ENCODE peak calls at places on chromosomes 1 and 21, in five cellular contexts. One of them, this sample, is unnamed.

GRCh38 chr1:2932671-2933350 is 88.5 kb upstream of the ACTRT2 start:
- DNase-seq in HepG2: no peak
- DNase-seq in A549: no peak
- DNase-seq in IMR-90: no peak
- DNase-seq in H1: no peak
- DNase-seq in this sample: no peak

GRCh38 chr1:40802078-40803075 is 18.8 kb downstream of the KCNQ4 start:
- DNase-seq in HepG2: peak
- DNase-seq in A549: peak
- DNase-seq in IMR-90: peak
- DNase-seq in H1: peak
- DNase-seq in this sample: peak

GRCh38 chr1:178262101-178262500 is 168.2 kb downstream of the RASAL2 start:
- DNase-seq in HepG2: peak
- DNase-seq in A549: peak
- DNase-seq in IMR-90: peak
- DNase-seq in H1: no peak
- DNase-seq in this sample: no peak

GRCh38 chr1:88250915-88251314 is 433.2 kb upstream of the PKN2 start:
- DNase-seq in HepG2: no peak
- DNase-seq in A549: no peak
- DNase-seq in IMR-90: no peak
- DNase-seq in H1: no peak
- DNase-seq in this sample: no peak

GRCh38 chr1:1374068-1374860 is 743 bp downstream of the AURKAIP1 start:
- DNase-seq in HepG2: no peak
- DNase-seq in A549: no peak
- DNase-seq in IMR-90: no peak
- DNase-seq in H1: no peak
- DNase-seq in this sample: no peak

GRCh38 chr1:185823471-185823870 is 89.3 kb downstream of the HMCN1 start:
- DNase-seq in HepG2: no peak
- DNase-seq in A549: no peak
- DNase-seq in IMR-90: peak
- DNase-seq in H1: no peak
- DNase-seq in this sample: no peak

GRCh38 chr21:42423197-42423675 is 19.5 kb downstream of the UBASH3A start:
- DNase-seq in HepG2: no peak
- DNase-seq in A549: no peak
- DNase-seq in IMR-90: no peak
- DNase-seq in H1: no peak
- DNase-seq in this sample: no peak

GRCh38 chr21:25331286-25331685 is 276.0 kb downstream of the MRPL39 start:
- DNase-seq in HepG2: no peak
- DNase-seq in A549: no peak
- DNase-seq in IMR-90: no peak
- DNase-seq in H1: no peak
- DNase-seq in this sample: no peak

GRCh38 chr1:59328353-59328752 is 31.5 kb downstream of the FGGY start:
- DNase-seq in HepG2: no peak
- DNase-seq in A549: no peak
- DNase-seq in IMR-90: no peak
- DNase-seq in H1: no peak
- DNase-seq in this sample: no peak

GRCh38 chr1:234388094-234388493 is 14.8 kb downstream of the COA6 start:
- DNase-seq in HepG2: no peak
- DNase-seq in A549: no peak
- DNase-seq in IMR-90: no peak
- DNase-seq in H1: no peak
- DNase-seq in this sample: no peak

GRCh38 chr1:233261615-233262168 is 33.8 kb downstream of the PCNX2 start:
- DNase-seq in HepG2: no peak
- DNase-seq in A549: no peak
- DNase-seq in IMR-90: no peak
- DNase-seq in H1: no peak
- DNase-seq in this sample: no peak

GRCh38 chr1:115977481-115978258 is 1.4 kb downstream of the SLC22A15 start:
- DNase-seq in HepG2: peak
- DNase-seq in A549: peak
- DNase-seq in IMR-90: no peak
- DNase-seq in H1: no peak
- DNase-seq in this sample: no peak

GRCh38 chr1:10271090-10271489 is 60.7 kb downstream of the KIF1B start:
- DNase-seq in HepG2: no peak
- DNase-seq in A549: no peak
- DNase-seq in IMR-90: no peak
- DNase-seq in H1: no peak
- DNase-seq in this sample: no peak

GRCh38 chr1:23650344-23650990 is 41.1 kb upstream of the RPL11 start:
- DNase-seq in HepG2: no peak
- DNase-seq in A549: no peak
- DNase-seq in IMR-90: no peak
- DNase-seq in H1: no peak
- DNase-seq in this sample: no peak
- TF ChIP-seq MAFK in HepG2: no peak
- TF ChIP-seq MAFK in A549: no peak
- TF ChIP-seq MAFK in IMR-90: no peak
- TF ChIP-seq MAFK in H1: no peak
- TF ChIP-seq MAFK in this sample: no peak

DNA sequence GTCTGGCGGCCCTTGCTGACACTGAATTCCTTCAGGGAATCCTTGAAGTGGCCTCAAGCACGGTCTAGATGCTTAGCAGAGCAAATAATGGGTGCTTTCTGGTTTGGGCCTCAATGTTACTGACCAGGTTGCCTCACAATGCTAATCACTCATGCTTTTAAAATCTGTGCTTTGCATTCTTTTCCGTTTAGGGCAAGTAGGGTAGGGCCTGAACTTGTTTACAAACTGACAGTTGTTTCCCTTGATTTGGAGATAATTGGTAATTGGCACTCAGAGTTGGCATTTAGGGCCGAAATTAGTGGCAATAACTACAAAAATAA is 1.4 kb downstream of the VPS13D start:
- DNase-seq in HepG2: no peak
- DNase-seq in A549: no peak
- DNase-seq in IMR-90: no peak
- DNase-seq in H1: no peak
- DNase-seq in this sample: no peak
- TF ChIP-seq MAFK in HepG2: no peak
- TF ChIP-seq MAFK in A549: no peak
- TF ChIP-seq MAFK in IMR-90: no peak
- TF ChIP-seq MAFK in H1: no peak
- TF ChIP-seq MAFK in this sample: no peak

GRCh38 chr1:201769072-201769471 is 59.9 kb upstream of the IPO9 start:
- DNase-seq in HepG2: no peak
- DNase-seq in A549: no peak
- DNase-seq in IMR-90: no peak
- DNase-seq in H1: no peak
- DNase-seq in this sample: no peak

GRCh38 chr1:201767339-201767738 is 61.6 kb upstream of the IPO9 start:
- DNase-seq in HepG2: no peak
- DNase-seq in A549: no peak
- DNase-seq in IMR-90: no peak
- DNase-seq in H1: no peak
- DNase-seq in this sample: no peak

GRCh38 chr1:201771466-201771865 is 57.5 kb upstream of the IPO9 start:
- DNase-seq in HepG2: no peak
- DNase-seq in A549: no peak
- DNase-seq in IMR-90: no peak
- DNase-seq in H1: no peak
- DNase-seq in this sample: no peak

GRCh38 chr1:201772178-201772577 is 56.8 kb upstream of the IPO9 start:
- DNase-seq in HepG2: no peak
- DNase-seq in A549: no peak
- DNase-seq in IMR-90: no peak
- DNase-seq in H1: no peak
- DNase-seq in this sample: no peak

DNA sequence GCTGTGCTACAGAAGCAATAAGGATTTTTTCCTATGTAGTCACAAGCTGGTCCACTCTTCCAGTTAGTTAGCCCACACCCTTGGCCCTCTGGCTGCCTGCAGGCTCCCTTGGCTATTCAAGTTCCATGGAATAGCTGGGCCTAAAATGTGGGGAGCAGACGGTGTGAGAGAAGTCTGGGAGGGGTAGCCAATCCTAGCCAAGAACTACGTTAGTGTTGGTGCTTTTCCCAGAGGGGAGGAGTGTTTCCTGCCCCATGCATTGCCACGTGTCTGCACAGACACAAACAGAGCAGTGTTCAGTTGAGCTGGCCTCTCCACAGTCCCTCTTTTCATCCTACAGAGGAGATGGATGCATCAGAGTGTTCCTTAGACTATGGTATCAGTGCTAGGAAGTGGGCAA is 59.0 kb upstream of the IPO9 start:
- DNase-seq in HepG2: no peak
- DNase-seq in A549: no peak
- DNase-seq in IMR-90: peak
- DNase-seq in H1: no peak
- DNase-seq in this sample: no peak
- TF ChIP-seq MAFK in HepG2: no peak
- TF ChIP-seq MAFK in A549: no peak
- TF ChIP-seq MAFK in IMR-90: no peak
- TF ChIP-seq MAFK in H1: no peak
- TF ChIP-seq MAFK in this sample: no peak

DNA sequence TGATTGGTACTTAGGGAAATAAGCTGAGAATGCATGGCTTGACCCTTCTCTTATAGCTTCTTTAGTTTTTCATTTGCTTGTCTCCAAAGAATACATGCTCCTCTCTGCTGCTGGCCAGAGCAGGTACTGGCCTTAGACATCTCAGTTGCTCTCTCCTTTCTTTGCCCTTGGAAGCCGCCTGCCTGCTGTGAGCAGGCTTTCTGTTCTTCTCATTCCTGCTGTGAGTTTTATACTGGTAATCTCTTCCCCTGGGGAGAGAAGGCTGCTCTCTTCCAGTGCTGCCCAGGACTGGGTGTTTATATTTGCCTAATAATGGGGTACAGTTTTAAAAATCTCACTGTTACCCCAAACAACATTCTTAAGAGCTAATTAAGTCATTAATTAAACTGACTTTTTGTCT is 323.5 kb upstream of the LRRC7 start:
- DNase-seq in HepG2: no peak
- DNase-seq in A549: no peak
- DNase-seq in IMR-90: no peak
- DNase-seq in H1: peak
- DNase-seq in this sample: no peak
- TF ChIP-seq MAFK in HepG2: no peak
- TF ChIP-seq MAFK in A549: no peak
- TF ChIP-seq MAFK in IMR-90: no peak
- TF ChIP-seq MAFK in H1: no peak
- TF ChIP-seq MAFK in this sample: no peak

GRCh38 chr1:151003175-151003574 is 3.5 kb downstream of the MINDY1 start:
- DNase-seq in HepG2: no peak
- DNase-seq in A549: no peak
- DNase-seq in IMR-90: no peak
- DNase-seq in H1: no peak
- DNase-seq in this sample: no peak
- TF ChIP-seq MAFK in HepG2: no peak
- TF ChIP-seq MAFK in A549: no peak
- TF ChIP-seq MAFK in IMR-90: no peak
- TF ChIP-seq MAFK in H1: no peak
- TF ChIP-seq MAFK in this sample: no peak

DNA sequence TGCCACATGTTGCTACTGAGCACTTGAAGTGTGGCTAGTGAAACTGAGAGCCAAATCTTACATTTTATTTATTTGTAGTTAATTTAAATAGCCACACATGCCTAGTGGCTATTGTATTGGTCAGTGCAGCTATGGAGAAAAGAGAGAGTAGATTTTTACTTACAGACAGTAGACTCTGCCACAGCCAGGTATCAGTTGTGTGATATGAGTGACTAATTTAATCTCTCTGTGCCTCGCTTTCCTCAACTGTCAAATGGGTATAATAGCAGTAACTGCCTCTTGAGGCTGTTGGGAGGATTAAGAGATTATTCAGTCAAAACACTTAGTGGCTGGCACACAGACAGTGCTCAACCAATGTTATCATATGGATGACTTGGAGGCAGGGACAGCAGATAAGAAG is 49.0 kb downstream of the UBE2T start:
- DNase-seq in HepG2: no peak
- DNase-seq in A549: no peak
- DNase-seq in IMR-90: no peak
- DNase-seq in H1: no peak
- DNase-seq in this sample: no peak
- TF ChIP-seq MAFK in HepG2: no peak
- TF ChIP-seq MAFK in A549: no peak
- TF ChIP-seq MAFK in IMR-90: no peak
- TF ChIP-seq MAFK in H1: no peak
- TF ChIP-seq MAFK in this sample: no peak

GRCh38 chr1:223031690-223032601 is 111.1 kb downstream of the TLR5 start:
- DNase-seq in HepG2: no peak
- DNase-seq in A549: peak
- DNase-seq in IMR-90: no peak
- DNase-seq in H1: no peak
- DNase-seq in this sample: no peak
- TF ChIP-seq MAFK in HepG2: no peak
- TF ChIP-seq MAFK in A549: no peak
- TF ChIP-seq MAFK in IMR-90: no peak
- TF ChIP-seq MAFK in H1: no peak
- TF ChIP-seq MAFK in this sample: no peak